ENCODE peak calls at places on chromosomes 2 and 18, in five cellular contexts. One of them, this sample, is unnamed.

GRCh38 chr18:48037481-48038271 is 107.2 kb upstream of the SMAD2 start:
- DNase-seq in GM12865: no peak
- DNase-seq in BJ: no peak
- DNase-seq in DMS153: no peak
- DNase-seq in thoracic aorta: no peak
- DNase-seq in this sample: no peak

GRCh38 chr2:32355976-32356734 is 668 bp upstream of the BIRC6 start:
- DNase-seq in GM12865: no peak
- DNase-seq in BJ: no peak
- DNase-seq in DMS153: peak; percentile 54
- DNase-seq in thoracic aorta: no peak
- DNase-seq in this sample: no peak

GRCh38 chr2:58428286-58428552 is 187.1 kb upstream of the FANCL start:
- DNase-seq in GM12865: peak; percentile 17
- DNase-seq in BJ: no peak
- DNase-seq in DMS153: no peak
- DNase-seq in thoracic aorta: no peak
- DNase-seq in this sample: no peak

GRCh38 chr2:213443952-213444351 is 159.7 kb downstream of the SPAG16 start:
- DNase-seq in GM12865: no peak
- DNase-seq in BJ: no peak
- DNase-seq in DMS153: no peak
- DNase-seq in thoracic aorta: no peak
- DNase-seq in this sample: no peak

GRCh38 chr18:48855422-48856377 is 95.1 kb downstream of the SMAD7 start:
- DNase-seq in GM12865: peak; percentile 29
- DNase-seq in BJ: no peak
- DNase-seq in DMS153: no peak
- DNase-seq in thoracic aorta: no peak
- DNase-seq in this sample: no peak

GRCh38 chr18:12092398-12093229 is 1.0 kb upstream of the ANKRD62 start:
- DNase-seq in GM12865: peak; percentile 68
- DNase-seq in BJ: no peak
- DNase-seq in DMS153: peak; percentile 23
- DNase-seq in thoracic aorta: no peak
- DNase-seq in this sample: peak; percentile 5

GRCh38 chr2:102033028-102033749 is 41.4 kb downstream of the IL1R2 start:
- DNase-seq in GM12865: peak; percentile 54
- DNase-seq in BJ: no peak
- DNase-seq in DMS153: no peak
- DNase-seq in thoracic aorta: no peak
- DNase-seq in this sample: peak; percentile 53

GRCh38 chr18:36314754-36315153 is 17.2 kb downstream of the FHOD3 start:
- DNase-seq in GM12865: no peak
- DNase-seq in BJ: no peak
- DNase-seq in DMS153: no peak
- DNase-seq in thoracic aorta: no peak
- DNase-seq in this sample: no peak

GRCh38 chr2:240964854-240965295 is 33.5 kb upstream of the SNED1 start:
- DNase-seq in GM12865: no peak
- DNase-seq in BJ: no peak
- DNase-seq in DMS153: no peak
- DNase-seq in thoracic aorta: no peak
- DNase-seq in this sample: no peak

GRCh38 chr2:11505652-11506610 is 27.9 kb upstream of the GREB1 start:
- DNase-seq in GM12865: peak; percentile 87
- DNase-seq in BJ: no peak
- DNase-seq in DMS153: peak; percentile 47
- DNase-seq in thoracic aorta: no peak
- DNase-seq in this sample: peak; percentile 35

GRCh38 chr18:71902482-71902881 is 641.7 kb downstream of the CBLN2 start:
- DNase-seq in GM12865: no peak
- DNase-seq in BJ: no peak
- DNase-seq in DMS153: peak; percentile 60
- DNase-seq in thoracic aorta: no peak
- DNase-seq in this sample: no peak

GRCh38 chr2:86256982-86257381 is 57.7 kb downstream of the MRPL35 start:
- DNase-seq in GM12865: no peak
- DNase-seq in BJ: no peak
- DNase-seq in DMS153: no peak
- DNase-seq in thoracic aorta: no peak
- DNase-seq in this sample: no peak

GRCh38 chr18:24704921-24705620 is 244.6 kb downstream of the HRH4 start:
- DNase-seq in GM12865: no peak
- DNase-seq in BJ: peak; percentile 98
- DNase-seq in DMS153: no peak
- DNase-seq in thoracic aorta: no peak
- DNase-seq in this sample: no peak

GRCh38 chr2:216651370-216651881 is 18.2 kb downstream of the IGFBP2 start:
- DNase-seq in GM12865: no peak
- DNase-seq in BJ: no peak
- DNase-seq in DMS153: no peak
- DNase-seq in thoracic aorta: no peak
- DNase-seq in this sample: no peak

GRCh38 chr2:204365778-204366177 is 179.5 kb upstream of the PARD3B start:
- DNase-seq in GM12865: no peak
- DNase-seq in BJ: no peak
- DNase-seq in DMS153: no peak
- DNase-seq in thoracic aorta: no peak
- DNase-seq in this sample: no peak

GRCh38 chr18:54069729-54070128 is 154.7 kb downstream of the MBD2 start:
- DNase-seq in GM12865: no peak
- DNase-seq in BJ: no peak
- DNase-seq in DMS153: no peak
- DNase-seq in thoracic aorta: no peak
- DNase-seq in this sample: no peak

GRCh38 chr2:10225291-10226031 is 77.2 kb upstream of the HPCAL1 start:
- DNase-seq in GM12865: no peak
- DNase-seq in BJ: no peak
- DNase-seq in DMS153: peak; percentile 17
- DNase-seq in thoracic aorta: no peak
- DNase-seq in this sample: no peak

GRCh38 chr18:68638613-68639012 is 76.3 kb downstream of the TMX3 start:
- DNase-seq in GM12865: no peak
- DNase-seq in BJ: no peak
- DNase-seq in DMS153: no peak
- DNase-seq in thoracic aorta: no peak
- DNase-seq in this sample: no peak

GRCh38 chr2:8479298-8479697 is 202.6 kb upstream of the ID2 start:
- DNase-seq in GM12865: no peak
- DNase-seq in BJ: no peak
- DNase-seq in DMS153: no peak
- DNase-seq in thoracic aorta: no peak
- DNase-seq in this sample: no peak

GRCh38 chr2:8872821-8873432 is 35.5 kb upstream of the KIDINS220 start:
- DNase-seq in GM12865: peak; percentile 54
- DNase-seq in BJ: peak; percentile 11
- DNase-seq in DMS153: peak; percentile 66
- DNase-seq in thoracic aorta: no peak
- DNase-seq in this sample: peak; percentile 17

GRCh38 chr2:84914334-84914733 is 8.9 kb downstream of the TMSB10 start:
- DNase-seq in GM12865: no peak
- DNase-seq in BJ: no peak
- DNase-seq in DMS153: no peak
- DNase-seq in thoracic aorta: no peak
- DNase-seq in this sample: no peak

GRCh38 chr18:49988101-49988500 is 174.8 kb upstream of the ACAA2 start:
- DNase-seq in GM12865: no peak
- DNase-seq in BJ: no peak
- DNase-seq in DMS153: no peak
- DNase-seq in thoracic aorta: no peak
- DNase-seq in this sample: no peak

GRCh38 chr2:11765501-11765900 is 19.1 kb downstream of the LPIN1 start:
- DNase-seq in GM12865: no peak
- DNase-seq in BJ: no peak
- DNase-seq in DMS153: no peak
- DNase-seq in thoracic aorta: no peak
- DNase-seq in this sample: no peak

GRCh38 chr2:58137221-58137620 is 90.6 kb downstream of the VRK2 start:
- DNase-seq in GM12865: no peak
- DNase-seq in BJ: no peak
- DNase-seq in DMS153: no peak
- DNase-seq in thoracic aorta: no peak
- DNase-seq in this sample: no peak

GRCh38 chr2:65483763-65484162 is 51.4 kb upstream of the SPRED2 start:
- DNase-seq in GM12865: no peak
- DNase-seq in BJ: no peak
- DNase-seq in DMS153: no peak
- DNase-seq in thoracic aorta: no peak
- DNase-seq in this sample: no peak

GRCh38 chr2:46098606-46099005 is 198.6 kb upstream of the EPAS1 start:
- DNase-seq in GM12865: peak; percentile 12
- DNase-seq in BJ: peak; percentile 67
- DNase-seq in DMS153: no peak
- DNase-seq in thoracic aorta: no peak
- DNase-seq in this sample: no peak

GRCh38 chr18:59022167-59022945 is 117.3 kb upstream of the SEC11C start:
- DNase-seq in GM12865: no peak
- DNase-seq in BJ: no peak
- DNase-seq in DMS153: no peak
- DNase-seq in thoracic aorta: no peak
- DNase-seq in this sample: no peak

GRCh38 chr2:48699377-48699951 is 56.1 kb downstream of the LHCGR start:
- DNase-seq in GM12865: no peak
- DNase-seq in BJ: no peak
- DNase-seq in DMS153: no peak
- DNase-seq in thoracic aorta: no peak
- DNase-seq in this sample: no peak

GRCh38 chr18:34159691-34160185 is 65.0 kb downstream of the NOL4 start:
- DNase-seq in GM12865: no peak
- DNase-seq in BJ: no peak
- DNase-seq in DMS153: peak; percentile 54
- DNase-seq in thoracic aorta: no peak
- DNase-seq in this sample: no peak

GRCh38 chr2:29990112-29990511 is 68.7 kb upstream of the ALK start:
- DNase-seq in GM12865: no peak
- DNase-seq in BJ: no peak
- DNase-seq in DMS153: no peak
- DNase-seq in thoracic aorta: no peak
- DNase-seq in this sample: no peak

GRCh38 chr2:64850641-64851040 is 138.6 kb upstream of the SLC1A4 start:
- DNase-seq in GM12865: no peak
- DNase-seq in BJ: no peak
- DNase-seq in DMS153: no peak
- DNase-seq in thoracic aorta: no peak
- DNase-seq in this sample: no peak

GRCh38 chr2:16821696-16822095 is 156.1 kb upstream of the CYRIA start:
- DNase-seq in GM12865: no peak
- DNase-seq in BJ: no peak
- DNase-seq in DMS153: peak; percentile 62
- DNase-seq in thoracic aorta: no peak
- DNase-seq in this sample: no peak

GRCh38 chr2:48601349-48601748 is 16.3 kb upstream of the GTF2A1L start:
- DNase-seq in GM12865: peak; percentile 39
- DNase-seq in BJ: no peak
- DNase-seq in DMS153: peak; percentile 22
- DNase-seq in thoracic aorta: no peak
- DNase-seq in this sample: no peak

GRCh38 chr2:72887032-72887835 is at the start of gene SPR:
- DNase-seq in GM12865: peak; percentile 78
- DNase-seq in BJ: no peak
- DNase-seq in DMS153: peak; percentile 84
- DNase-seq in thoracic aorta: no peak
- DNase-seq in this sample: no peak

GRCh38 chr2:129008881-129009554 is 690.4 kb upstream of the HS6ST1 start:
- DNase-seq in GM12865: no peak
- DNase-seq in BJ: no peak
- DNase-seq in DMS153: no peak
- DNase-seq in thoracic aorta: no peak
- DNase-seq in this sample: no peak